ENCODE peak calls at places on chromosomes 6 and 20, in five cellular contexts. Y is upper lobe of left lung, W is Right ventricle myocardium superior, D is C1 segment of cervical spinal cord, N is neuronal stem cell. S is an unnamed sample.

GRCh38 chr20:13102689-13103088 is 93.9 kb downstream of the SPTLC3 start:
- DNase-seq in Y (no peak), W (no peak), D (no peak), N (no peak), S (no peak)

GRCh38 chr6:138503881-138504680 is 4.8 kb upstream of the NHSL1 start:
- DNase-seq in Y (no peak), W (no peak), D (no peak), N (no peak), S (no peak)

GRCh38 chr6:63636516-63636968 is 940 bp downstream of the PHF3 start:
- DNase-seq in Y (peak), W (peak), D (peak), N (peak), S (peak)

GRCh38 chr6:16897669-16898068 is 136.4 kb upstream of the ATXN1 start:
- DNase-seq in Y (no peak), W (no peak), D (no peak), N (no peak), S (no peak)

GRCh38 chr6:79215233-79215824 is 19.2 kb downstream of the HMGN3 start:
- DNase-seq in Y (no peak), W (no peak), D (no peak), N (peak), S (no peak)

GRCh38 chr20:35739294-35740163 is 2.5 kb downstream of the RBM39 start:
- DNase-seq in Y (no peak), W (no peak), D (no peak), N (no peak), S (no peak)

GRCh38 chr6:123771126-123771525 is 32.5 kb upstream of the NKAIN2 start:
- DNase-seq in Y (no peak), W (no peak), D (no peak), N (no peak), S (no peak)

GRCh38 chr6:46186583-46186982 is 15.8 kb upstream of the ENPP5 start:
- DNase-seq in Y (no peak), W (no peak), D (no peak), N (no peak), S (no peak)

GRCh38 chr6:24936641-24937317 is 1.0 kb upstream of the RIPOR2 start:
- DNase-seq in Y (no peak), W (no peak), D (no peak), N (no peak), S (no peak)

GRCh38 chr20:4216866-4217265 is 201.5 kb upstream of the RNF24 start:
- DNase-seq in Y (no peak), W (no peak), D (no peak), N (no peak), S (no peak)

GRCh38 chr6:41063884-41064285 is 8.3 kb downstream of the OARD1 start:
- DNase-seq in Y (no peak), W (no peak), D (no peak), N (no peak), S (no peak)

GRCh38 chr6:81561071-81561564 is 191.4 kb downstream of the TENT5A start:
- DNase-seq in Y (no peak), W (no peak), D (no peak), N (peak), S (no peak)

GRCh38 chr6:137309078-137309762 is 90.0 kb upstream of the IFNGR1 start:
- DNase-seq in Y (no peak), W (peak), D (no peak), N (no peak), S (no peak)

GRCh38 chr6:3456395-3456767 is 469 bp downstream of the SLC22A23 start:
- DNase-seq in Y (no peak), W (no peak), D (no peak), N (no peak), S (no peak)

GRCh38 chr6:89252902-89253301 is 35.7 kb upstream of the GABRR1 start:
- DNase-seq in Y (no peak), W (no peak), D (no peak), N (no peak), S (no peak)

GRCh38 chr6:108106261-108106660 is 31.7 kb upstream of the OSTM1 start:
- DNase-seq in Y (no peak), W (no peak), D (no peak), N (no peak), S (no peak)

GRCh38 chr6:89669002-89669401 is 30.5 kb upstream of the LYRM2 start:
- DNase-seq in Y (no peak), W (no peak), D (no peak), N (no peak), S (no peak)

S was measured in occipital lobe.